ENCODE peak calls at places on chromosomes 12 and 14, in six cellular contexts. One of them, this sample, is unnamed.

GRCh38 chr12:9049520-9050133 is 60.3 kb downstream of the KLRG1 start:
- DNase-seq in left ventricle myocardium inferior: no peak
- DNase-seq in lower leg skin: no peak
- DNase-seq in IMR-90: peak
- DNase-seq in H1: no peak
- DNase-seq in right lobe of liver: no peak
- DNase-seq in this sample: peak

GRCh38 chr14:90509403-90509802 is 112.6 kb downstream of the CALM1 start:
- DNase-seq in left ventricle myocardium inferior: no peak
- DNase-seq in IMR-90: no peak
- DNase-seq in H1: no peak
- DNase-seq in lower leg skin: no peak
- DNase-seq in right lobe of liver: no peak
- DNase-seq in this sample: no peak

GRCh38 chr14:91048676-91049075 is 11.8 kb downstream of the RPS6KA5 start:
- DNase-seq in right lobe of liver: no peak
- DNase-seq in lower leg skin: no peak
- DNase-seq in H1: no peak
- DNase-seq in IMR-90: no peak
- DNase-seq in left ventricle myocardium inferior: no peak
- DNase-seq in this sample: no peak

GRCh38 chr12:48220701-48221100 is 17.6 kb upstream of the OR10AD1 start:
- DNase-seq in right lobe of liver: no peak
- DNase-seq in lower leg skin: no peak
- DNase-seq in IMR-90: no peak
- DNase-seq in H1: no peak
- DNase-seq in left ventricle myocardium inferior: no peak
- DNase-seq in this sample: no peak

GRCh38 chr12:48331389-48331788 is 19.3 kb downstream of the ZNF641 start:
- DNase-seq in IMR-90: no peak
- DNase-seq in lower leg skin: no peak
- DNase-seq in left ventricle myocardium inferior: no peak
- DNase-seq in right lobe of liver: no peak
- DNase-seq in H1: no peak
- DNase-seq in this sample: no peak

GRCh38 chr12:132393991-132394949 is 64.9 kb upstream of the GALNT9 start:
- DNase-seq in IMR-90: no peak
- DNase-seq in H1: no peak
- DNase-seq in left ventricle myocardium inferior: no peak
- DNase-seq in lower leg skin: peak
- DNase-seq in right lobe of liver: no peak
- DNase-seq in this sample: no peak

GRCh38 chr12:27695556-27696292 is 523 bp upstream of the REP15 start:
- DNase-seq in H1: no peak
- DNase-seq in lower leg skin: no peak
- DNase-seq in right lobe of liver: no peak
- DNase-seq in IMR-90: peak
- DNase-seq in left ventricle myocardium inferior: no peak
- DNase-seq in this sample: no peak

GRCh38 chr12:113146999-113147398 is 2.5 kb upstream of the CFAP73 start:
- DNase-seq in right lobe of liver: no peak
- DNase-seq in lower leg skin: no peak
- DNase-seq in IMR-90: no peak
- DNase-seq in left ventricle myocardium inferior: no peak
- DNase-seq in H1: no peak
- DNase-seq in this sample: no peak

GRCh38 chr14:33210304-33210703 is 271.6 kb downstream of the NPAS3 start:
- DNase-seq in IMR-90: peak
- DNase-seq in left ventricle myocardium inferior: no peak
- DNase-seq in H1: no peak
- DNase-seq in right lobe of liver: no peak
- DNase-seq in lower leg skin: no peak
- DNase-seq in this sample: peak

GRCh38 chr12:89328483-89329030 is 23.7 kb downstream of the DUSP6 start:
- DNase-seq in lower leg skin: no peak
- DNase-seq in left ventricle myocardium inferior: no peak
- DNase-seq in H1: no peak
- DNase-seq in right lobe of liver: no peak
- DNase-seq in IMR-90: no peak
- DNase-seq in this sample: no peak

GRCh38 chr12:53244337-53244736 is 12.3 kb upstream of the RARG start:
- DNase-seq in right lobe of liver: no peak
- DNase-seq in IMR-90: no peak
- DNase-seq in left ventricle myocardium inferior: no peak
- DNase-seq in H1: no peak
- DNase-seq in lower leg skin: no peak
- DNase-seq in this sample: no peak

GRCh38 chr12:25864287-25864686 is 94.2 kb upstream of the RASSF8 start:
- DNase-seq in left ventricle myocardium inferior: no peak
- DNase-seq in IMR-90: no peak
- DNase-seq in lower leg skin: no peak
- DNase-seq in H1: no peak
- DNase-seq in right lobe of liver: no peak
- DNase-seq in this sample: no peak

GRCh38 chr12:108609535-108610335 is 11.9 kb upstream of the TMEM119 start:
- DNase-seq in IMR-90: peak
- DNase-seq in left ventricle myocardium inferior: peak
- DNase-seq in right lobe of liver: no peak
- DNase-seq in H1: no peak
- DNase-seq in lower leg skin: peak
- DNase-seq in this sample: peak

GRCh38 chr14:95998656-95999055 is 40.5 kb upstream of the C14orf132 start:
- DNase-seq in IMR-90: peak
- DNase-seq in H1: no peak
- DNase-seq in left ventricle myocardium inferior: no peak
- DNase-seq in lower leg skin: no peak
- DNase-seq in right lobe of liver: no peak
- DNase-seq in this sample: peak

GRCh38 chr12:131147894-131148293 is 194.2 kb downstream of the ADGRD1 start:
- DNase-seq in lower leg skin: no peak
- DNase-seq in H1: no peak
- DNase-seq in right lobe of liver: no peak
- DNase-seq in left ventricle myocardium inferior: no peak
- DNase-seq in IMR-90: no peak
- DNase-seq in this sample: no peak

GRCh38 chr14:67003009-67003753 is 186.1 kb upstream of the GARIN2 start:
- DNase-seq in right lobe of liver: no peak
- DNase-seq in left ventricle myocardium inferior: no peak
- DNase-seq in lower leg skin: no peak
- DNase-seq in H1: no peak
- DNase-seq in IMR-90: no peak
- DNase-seq in this sample: peak

GRCh38 chr12:28497889-28498411 is 307.7 kb downstream of the CCDC91 start:
- DNase-seq in lower leg skin: no peak
- DNase-seq in IMR-90: peak
- DNase-seq in right lobe of liver: no peak
- DNase-seq in H1: no peak
- DNase-seq in left ventricle myocardium inferior: no peak
- DNase-seq in this sample: peak

GRCh38 chr14:104585966-104586702 is 6.6 kb downstream of the C14orf180 start:
- DNase-seq in IMR-90: no peak
- DNase-seq in H1: no peak
- DNase-seq in right lobe of liver: no peak
- DNase-seq in left ventricle myocardium inferior: peak
- DNase-seq in lower leg skin: no peak
- DNase-seq in this sample: no peak

GRCh38 chr12:121799175-121799841 is 4.5 kb upstream of the SETD1B start:
- DNase-seq in left ventricle myocardium inferior: peak
- DNase-seq in H1: no peak
- DNase-seq in IMR-90: peak
- DNase-seq in right lobe of liver: peak
- DNase-seq in lower leg skin: peak
- DNase-seq in this sample: peak

GRCh38 chr14:68669101-68669500 is 123.8 kb downstream of the ZFP36L1 start:
- DNase-seq in right lobe of liver: no peak
- DNase-seq in lower leg skin: peak
- DNase-seq in left ventricle myocardium inferior: no peak
- DNase-seq in H1: no peak
- DNase-seq in IMR-90: no peak
- DNase-seq in this sample: no peak

GRCh38 chr14:101082436-101083384 is 179.2 kb upstream of the RTL1 start:
- DNase-seq in lower leg skin: peak
- DNase-seq in H1: no peak
- DNase-seq in right lobe of liver: no peak
- DNase-seq in IMR-90: no peak
- DNase-seq in left ventricle myocardium inferior: no peak
- DNase-seq in this sample: no peak

GRCh38 chr14:34971801-34972200 is 11.0 kb upstream of the SRP54 start:
- DNase-seq in H1: no peak
- DNase-seq in lower leg skin: no peak
- DNase-seq in right lobe of liver: no peak
- DNase-seq in left ventricle myocardium inferior: no peak
- DNase-seq in IMR-90: no peak
- DNase-seq in this sample: no peak

GRCh38 chr14:57692671-57693070 is 173.2 kb downstream of the SLC35F4 start:
- DNase-seq in left ventricle myocardium inferior: no peak
- DNase-seq in IMR-90: peak
- DNase-seq in H1: no peak
- DNase-seq in right lobe of liver: no peak
- DNase-seq in lower leg skin: no peak
- DNase-seq in this sample: peak

GRCh38 chr12:56629459-56630179 is 507 bp downstream of the BAZ2A start:
- DNase-seq in left ventricle myocardium inferior: peak
- DNase-seq in lower leg skin: peak
- DNase-seq in IMR-90: no peak
- DNase-seq in H1: no peak
- DNase-seq in right lobe of liver: peak
- DNase-seq in this sample: no peak

DNA sequence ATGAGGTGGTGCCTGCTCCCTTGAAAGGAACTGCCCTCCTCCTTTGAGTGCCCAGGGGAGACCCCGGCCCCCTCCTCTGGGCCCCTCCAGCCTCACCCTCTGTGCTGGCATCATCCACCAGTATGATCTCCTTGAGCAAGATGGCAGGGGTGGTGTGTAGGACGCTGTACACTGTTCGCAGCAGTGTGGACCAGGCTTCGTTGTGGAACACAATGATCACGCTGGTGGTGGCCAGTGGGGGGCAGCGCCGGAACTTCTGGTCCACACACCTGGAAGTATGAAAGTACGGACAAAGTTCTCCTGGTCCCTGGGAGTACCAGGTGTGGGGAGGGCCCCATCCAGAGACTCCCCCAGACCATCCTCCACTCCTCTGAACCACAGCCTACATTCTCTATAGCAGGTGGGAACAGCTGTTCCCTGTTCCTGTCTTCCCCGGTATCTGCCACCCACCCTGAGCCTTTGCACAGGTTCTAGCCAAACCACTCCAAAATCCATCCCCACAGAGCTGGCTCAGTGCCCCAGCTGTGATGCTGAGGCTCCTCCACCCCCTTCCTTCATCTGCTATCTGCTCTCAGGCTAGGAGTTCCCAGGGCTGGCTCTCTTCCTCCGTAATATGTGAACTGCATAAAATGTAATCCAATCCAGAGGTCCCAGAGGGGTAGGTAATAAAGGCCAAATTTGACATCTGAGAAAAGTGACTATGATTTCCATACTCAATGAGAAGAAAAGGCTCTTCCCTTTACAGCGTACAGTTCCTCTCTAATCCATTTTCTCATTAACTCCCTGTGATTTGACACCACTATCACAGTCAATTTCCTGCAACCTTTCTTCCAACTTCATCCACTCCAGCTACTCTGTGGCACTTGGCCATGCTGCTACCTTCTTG is 13.9 kb downstream of the GALNT6 start:
- DNase-seq in left ventricle myocardium inferior: no peak
- DNase-seq in H1: no peak
- DNase-seq in right lobe of liver: no peak
- DNase-seq in IMR-90: no peak
- DNase-seq in lower leg skin: no peak
- DNase-seq in this sample: peak
- TF ChIP-seq CTCF in left ventricle myocardium inferior: no peak
- TF ChIP-seq CTCF in H1: no peak
- TF ChIP-seq CTCF in right lobe of liver: no peak
- TF ChIP-seq CTCF in IMR-90: no peak
- TF ChIP-seq CTCF in lower leg skin: no peak
- TF ChIP-seq CTCF in this sample: no peak

GRCh38 chr12:57934804-57935203 is 6.6 kb upstream of the ATP23 start:
- DNase-seq in H1: no peak
- DNase-seq in left ventricle myocardium inferior: no peak
- DNase-seq in lower leg skin: no peak
- DNase-seq in right lobe of liver: no peak
- DNase-seq in IMR-90: no peak
- DNase-seq in this sample: no peak
- H3K4me3 ChIP-seq in H1: no peak
- H3K4me3 ChIP-seq in left ventricle myocardium inferior: no peak
- H3K4me3 ChIP-seq in lower leg skin: no peak
- H3K4me3 ChIP-seq in right lobe of liver: no peak
- H3K4me3 ChIP-seq in IMR-90: no peak
- H3K4me3 ChIP-seq in this sample: no peak

GRCh38 chr12:3218846-3219632 is 141.9 kb downstream of the TSPAN9 start:
- DNase-seq in left ventricle myocardium inferior: no peak
- DNase-seq in IMR-90: no peak
- DNase-seq in lower leg skin: no peak
- DNase-seq in right lobe of liver: no peak
- DNase-seq in H1: no peak
- DNase-seq in this sample: no peak

GRCh38 chr12:3216097-3216496 is 138.9 kb downstream of the TSPAN9 start:
- DNase-seq in IMR-90: peak
- DNase-seq in H1: no peak
- DNase-seq in right lobe of liver: no peak
- DNase-seq in left ventricle myocardium inferior: no peak
- DNase-seq in lower leg skin: no peak
- DNase-seq in this sample: no peak

GRCh38 chr12:3216726-3217682 is 139.8 kb downstream of the TSPAN9 start:
- DNase-seq in right lobe of liver: no peak
- DNase-seq in lower leg skin: no peak
- DNase-seq in IMR-90: peak
- DNase-seq in H1: no peak
- DNase-seq in left ventricle myocardium inferior: no peak
- DNase-seq in this sample: peak

GRCh38 chr12:3217683-3218079 is 140.5 kb downstream of the TSPAN9 start:
- DNase-seq in right lobe of liver: no peak
- DNase-seq in lower leg skin: no peak
- DNase-seq in left ventricle myocardium inferior: no peak
- DNase-seq in IMR-90: no peak
- DNase-seq in H1: no peak
- DNase-seq in this sample: no peak

GRCh38 chr12:3218150-3218845 is 141.1 kb downstream of the TSPAN9 start:
- DNase-seq in right lobe of liver: peak
- DNase-seq in lower leg skin: peak
- DNase-seq in left ventricle myocardium inferior: peak
- DNase-seq in H1: no peak
- DNase-seq in IMR-90: peak
- DNase-seq in this sample: peak
- TF ChIP-seq CTCF in right lobe of liver: no peak
- TF ChIP-seq CTCF in lower leg skin: no peak
- TF ChIP-seq CTCF in left ventricle myocardium inferior: peak
- TF ChIP-seq CTCF in H1: no peak
- TF ChIP-seq CTCF in IMR-90: no peak
- TF ChIP-seq CTCF in this sample: no peak

DNA sequence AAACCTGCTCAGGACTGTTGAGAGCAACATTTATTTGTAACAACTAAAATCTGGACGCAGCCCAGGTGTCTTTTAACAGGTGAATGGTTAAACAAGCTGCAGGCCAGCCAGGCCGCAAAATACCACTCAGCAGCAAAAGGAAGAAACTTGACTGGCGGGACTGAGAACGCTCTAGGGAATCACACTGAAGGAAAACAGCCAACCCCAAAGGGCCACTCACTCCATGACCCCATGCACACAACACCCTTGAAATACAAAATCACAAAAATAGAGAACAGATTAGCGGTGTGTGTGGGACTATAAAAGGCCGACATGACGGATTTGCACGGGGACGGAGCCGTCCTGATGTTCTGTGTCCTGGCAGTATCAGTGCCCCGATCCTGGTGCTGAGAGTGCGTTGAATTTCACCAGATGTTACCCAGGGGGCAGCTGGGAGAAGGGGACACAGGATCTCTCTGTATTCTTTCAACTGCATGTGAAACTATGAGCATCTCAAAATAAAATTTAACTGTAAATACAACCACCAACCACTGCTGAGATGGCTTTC is 23.0 kb downstream of the VPS37B start:
- DNase-seq in H1: no peak
- DNase-seq in lower leg skin: peak
- DNase-seq in right lobe of liver: no peak
- DNase-seq in IMR-90: no peak
- DNase-seq in left ventricle myocardium inferior: no peak
- DNase-seq in this sample: no peak
- H3K4me3 ChIP-seq in H1: no peak
- H3K4me3 ChIP-seq in lower leg skin: no peak
- H3K4me3 ChIP-seq in right lobe of liver: no peak
- H3K4me3 ChIP-seq in IMR-90: no peak
- H3K4me3 ChIP-seq in left ventricle myocardium inferior: peak
- H3K4me3 ChIP-seq in this sample: no peak